ENCODE peak calls at places on chromosomes 3 and 15, in five cellular contexts. L, M, A, D and B are unnamed samples.

GRCh38 chr3:127959873-127960272 is 44.8 kb downstream of the KBTBD12 start:
- DNase-seq in A (peak; percentile 56), L (no peak), D (peak; percentile 62), M (peak; percentile 57), B (no peak)

GRCh38 chr15:70199124-70199482 is 101.4 kb upstream of the TLE3 start:
- DNase-seq in L (no peak), D (no peak), A (no peak), M (no peak), B (no peak)

GRCh38 chr3:156366559-156366958 is 188.4 kb downstream of the SSR3 start:
- DNase-seq in M (no peak), A (no peak), L (no peak), D (no peak), B (no peak)

GRCh38 chr15:40554164-40554530 is 10.7 kb downstream of the CCDC32 start:
- DNase-seq in M (no peak), D (no peak), A (no peak), L (no peak), B (no peak)

GRCh38 chr3:188152660-188153497 is 1.1 kb upstream of the LPP start:
- DNase-seq in L (no peak), D (peak; percentile 81), M (peak; percentile 76), A (peak; percentile 74), B (peak; percentile 69)

GRCh38 chr3:126512026-126512425 is 5.5 kb downstream of the UROC1 start:
- DNase-seq in L (no peak), D (no peak), A (no peak), M (no peak), B (no peak)

GRCh38 chr3:115004201-115005140 is 142.6 kb downstream of the ZBTB20 start:
- DNase-seq in D (no peak), A (no peak), M (no peak), L (no peak), B (no peak)

GRCh38 chr3:106423321-106424225 is 554.8 kb upstream of the CBLB start:
- DNase-seq in M (no peak), D (no peak), A (peak; percentile 15), L (no peak), B (no peak)

GRCh38 chr15:46461416-46461815 is 826.6 kb downstream of the SQOR start:
- DNase-seq in L (no peak), A (peak; percentile 42), D (no peak), M (no peak), B (no peak)

GRCh38 chr3:56123487-56123886 is 344.8 kb downstream of the ERC2 start:
- DNase-seq in M (no peak), L (no peak), D (no peak), A (no peak), B (no peak)

GRCh38 chr15:57555270-57555669 is 36.4 kb upstream of the MYZAP start:
- DNase-seq in A (no peak), L (no peak), D (no peak), M (no peak), B (no peak)

GRCh38 chr15:35980719-35981118 is 434.8 kb upstream of the DPH6 start:
- DNase-seq in L (no peak), M (no peak), D (peak; percentile 17), A (peak; percentile 19), B (no peak)

GRCh38 chr3:177596248-177596821 is 399.1 kb upstream of the TBL1XR1 start:
- DNase-seq in M (no peak), A (peak; percentile 91), D (peak; percentile 75), L (no peak), B (no peak)

GRCh38 chr3:54836876-54837275 is 91.0 kb downstream of the LRTM1 start:
- DNase-seq in L (no peak), M (no peak), A (peak; percentile 30), D (no peak), B (no peak)

GRCh38 chr3:27134165-27134796 is 234.9 kb downstream of the NEK10 start:
- DNase-seq in D (peak; percentile 82), M (peak; percentile 72), A (peak; percentile 61), L (peak; percentile 26), B (peak; percentile 32)

GRCh38 chr15:78177447-78177873 is 28.3 kb downstream of the IDH3A start:
- DNase-seq in A (peak; percentile 27), M (peak; percentile 83), L (no peak), D (peak; percentile 52), B (no peak)

GRCh38 chr3:21543380-21544075 is 207.5 kb downstream of the ZNF385D start:
- DNase-seq in M (no peak), L (no peak), D (no peak), A (peak; percentile 17), B (no peak)

GRCh38 chr3:138230525-138230924 is 43.4 kb downstream of the ARMC8 start:
- DNase-seq in D (no peak), L (no peak), A (peak; percentile 56), M (no peak), B (no peak)

GRCh38 chr15:68464451-68465090 is 32.6 kb upstream of the ITGA11 start:
- DNase-seq in L (no peak), D (no peak), A (peak; percentile 62), M (no peak), B (no peak)

GRCh38 chr3:18098960-18099587 is 326.1 kb downstream of the SATB1 start:
- DNase-seq in L (no peak), M (no peak), D (peak; percentile 99), A (peak; percentile 98), B (no peak)

GRCh38 chr15:74642724-74643367 is 27.2 kb downstream of the CLK3 start:
- DNase-seq in D (no peak), L (no peak), A (no peak), M (no peak), B (no peak)

GRCh38 chr15:25936004-25936403 is 72.9 kb upstream of the ATP10A start:
- DNase-seq in L (no peak), D (peak; percentile 11), M (no peak), A (no peak), B (no peak)

GRCh38 chr3:41434781-41435180 is 235.5 kb downstream of the CTNNB1 start:
- DNase-seq in D (no peak), M (no peak), A (peak; percentile 33), L (no peak), B (no peak)

GRCh38 chr3:119536757-119537156 is 22.7 kb downstream of the CD80 start:
- DNase-seq in D (no peak), A (no peak), M (no peak), L (no peak), B (no peak)

GRCh38 chr15:80693682-80694623 is 1.2 kb upstream of the ABHD17C start:
- DNase-seq in M (no peak), L (peak; percentile 14), A (peak; percentile 25), D (peak; percentile 34), B (no peak)

GRCh38 chr15:76034111-76034510 is 21.9 kb upstream of the NRG4 start:
- DNase-seq in M (no peak), A (no peak), L (no peak), D (no peak), B (no peak)

GRCh38 chr15:25233766-25234350 is 205.0 kb downstream of the UBE3A start:
- DNase-seq in M (no peak), A (no peak), L (no peak), D (no peak), B (no peak)

GRCh38 chr3:38152660-38153059 is 12.7 kb upstream of the OXSR1 start:
- DNase-seq in M (peak; percentile 16), L (no peak), A (no peak), D (no peak), B (no peak)

GRCh38 chr3:183473969-183474368 is 45.5 kb upstream of the MCF2L2 start:
- DNase-seq in L (no peak), A (no peak), D (no peak), M (no peak), B (no peak)

GRCh38 chr15:90271459-90272166 is 6.1 kb downstream of the NGRN start:
- DNase-seq in D (no peak), A (no peak), L (no peak), M (no peak), B (no peak)

GRCh38 chr3:66037986-66038369 is 740 bp downstream of the MAGI1 start:
- DNase-seq in M (peak; percentile 61), A (no peak), D (no peak), L (no peak), B (no peak)

GRCh38 chr3:195113074-195113473 is 157.9 kb downstream of the XXYLT1 start:
- DNase-seq in A (no peak), L (no peak), M (no peak), D (no peak), B (peak; percentile 61)

GRCh38 chr3:72100626-72101187 is 315.8 kb upstream of the PROK2 start:
- DNase-seq in D (peak; percentile 6), M (peak; percentile 88), L (peak; percentile 73), A (peak; percentile 34), B (peak; percentile 87)

GRCh38 chr3:43709022-43709421 is 18.3 kb downstream of the ABHD5 start:
- DNase-seq in M (no peak), L (no peak), D (peak; percentile 23), A (no peak), B (no peak)

GRCh38 chr3:155766206-155766605 is 21.3 kb upstream of the PLCH1 start:
- DNase-seq in A (peak; percentile 37), L (no peak), M (no peak), D (peak; percentile 66), B (no peak)

GRCh38 chr15:88605507-88606436 is 15.4 kb upstream of the AEN start:
- DNase-seq in L (peak; percentile 29), D (no peak), M (peak; percentile 87), A (peak; percentile 35), B (no peak)

GRCh38 chr3:71131385-71131871 is 452.1 kb downstream of the FOXP1 start:
- DNase-seq in L (no peak), A (no peak), M (no peak), D (no peak), B (no peak)

GRCh38 chr15:90080818-90081382 is 21.4 kb downstream of the IDH2 start:
- DNase-seq in L (no peak), M (no peak), D (no peak), A (no peak), B (no peak)